ENCODE peak calls at places on chromosomes 6 and 20, in seven cellular contexts. C, Z, Y, W, H, T and U are unnamed samples.
A peak's percentile ranks its signal among the peaks of the same experiment; 100 is the strongest.

GRCh38 chr6:134663800-134664535 is 285.9 kb downstream of the ALDH8A1 start:
- DNase-seq in C (no peak), Z (no peak), Y (no peak), W (no peak), H (no peak), T (no peak), U (no peak)

GRCh38 chr6:112149236-112149635 is 61.8 kb downstream of the FAM229B start:
- DNase-seq in C (no peak), Z (no peak), Y (no peak), W (no peak), H (no peak), T (no peak), U (peak; percentile 64)

GRCh38 chr6:135627092-135627715 is 129.7 kb upstream of the AHI1 start:
- DNase-seq in C (no peak), Z (no peak), Y (no peak), W (no peak), H (no peak), T (no peak), U (no peak)

GRCh38 chr6:130178692-130179091 is 44.1 kb downstream of the SAMD3 start:
- DNase-seq in C (no peak), Z (no peak), Y (no peak), W (no peak), H (no peak), T (peak; percentile 68), U (no peak)

GRCh38 chr6:17311595-17312311 is 30.6 kb downstream of the RBM24 start:
- DNase-seq in C (no peak), Z (no peak), Y (no peak), W (no peak), H (no peak), T (no peak), U (no peak)

GRCh38 chr6:40353197-40353966 is 233.8 kb downstream of the LRFN2 start:
- DNase-seq in C (no peak), Z (no peak), Y (no peak), W (peak; percentile 54), H (no peak), T (no peak), U (no peak)

GRCh38 chr6:166313255-166314070 is 5.3 kb upstream of the PRR18 start:
- DNase-seq in C (no peak), Z (peak; percentile 21), Y (peak; percentile 84), W (peak; percentile 73), H (no peak), T (peak; percentile 53), U (peak; percentile 56)

GRCh38 chr20:17520583-17520982 is 10.6 kb downstream of the BFSP1 start:
- DNase-seq in C (no peak), Z (no peak), Y (no peak), W (no peak), H (no peak), T (no peak), U (peak; percentile 94)

GRCh38 chr20:10185741-10186558 is 32.7 kb upstream of the SNAP25 start:
- DNase-seq in C (no peak), Z (no peak), Y (no peak), W (no peak), H (no peak), T (no peak), U (no peak)

GRCh38 chr20:62030834-62031434 is 34.7 kb downstream of the TAF4 start:
- DNase-seq in C (no peak), Z (no peak), Y (peak; percentile 54), W (no peak), H (no peak), T (no peak), U (no peak)

GRCh38 chr20:11921326-11921725 is 3.6 kb downstream of the BTBD3 start:
- DNase-seq in C (no peak), Z (no peak), Y (no peak), W (no peak), H (no peak), T (no peak), U (no peak)

GRCh38 chr20:45450097-45450818 is 19.3 kb upstream of the WFDC2 start:
- DNase-seq in C (no peak), Z (peak; percentile 25), Y (no peak), W (peak; percentile 54), H (no peak), T (peak; percentile 31), U (peak; percentile 73)

GRCh38 chr20:11502051-11502450 is 415.6 kb upstream of the BTBD3 start:
- DNase-seq in C (no peak), Z (no peak), Y (no peak), W (no peak), H (no peak), T (no peak), U (no peak)

GRCh38 chr20:38170914-38171300 is 5.8 kb upstream of the TGM2 start:
- DNase-seq in C (no peak), Z (no peak), Y (no peak), W (no peak), H (peak; percentile 69), T (no peak), U (no peak)

GRCh38 chr6:93282521-93283031 is 136.8 kb downstream of the EPHA7 start:
- DNase-seq in C (no peak), Z (no peak), Y (peak; percentile 51), W (no peak), H (no peak), T (no peak), U (no peak)

GRCh38 chr6:168791916-168792315 is 350.9 kb downstream of the SMOC2 start:
- DNase-seq in C (no peak), Z (no peak), Y (no peak), W (no peak), H (no peak), T (no peak), U (no peak)

GRCh38 chr6:28978959-28979561 is 26.1 kb downstream of the ZNF311 start:
- DNase-seq in C (no peak), Z (no peak), Y (no peak), W (no peak), H (no peak), T (no peak), U (no peak)

GRCh38 chr20:57266251-57267157 is at the start of gene BMP7:
- DNase-seq in C (no peak), Z (no peak), Y (no peak), W (peak; percentile 72), H (no peak), T (no peak), U (peak; percentile 60)

GRCh38 chr20:56088381-56088780 is 83.1 kb upstream of the CBLN4 start:
- DNase-seq in C (no peak), Z (no peak), Y (no peak), W (no peak), H (no peak), T (no peak), U (no peak)

GRCh38 chr6:88120635-88121034 is 45.5 kb downstream of the CNR1 start:
- DNase-seq in C (no peak), Z (no peak), Y (no peak), W (no peak), H (no peak), T (no peak), U (no peak)

GRCh38 chr6:37021356-37022129 is 16.1 kb downstream of the FGD2 start:
- DNase-seq in C (no peak), Z (no peak), Y (no peak), W (peak; percentile 42), H (no peak), T (no peak), U (peak; percentile 43)

GRCh38 chr20:45796336-45797070 is 4.7 kb downstream of the DNTTIP1 start:
- DNase-seq in C (no peak), Z (no peak), Y (no peak), W (no peak), H (no peak), T (no peak), U (no peak)

GRCh38 chr6:154461348-154461747 is 49.1 kb downstream of the CNKSR3 start:
- DNase-seq in C (no peak), Z (no peak), Y (no peak), W (no peak), H (no peak), T (no peak), U (no peak)
- H3K4me1 ChIP-seq in C (no peaks in the 10 kb centered on the region), Z (peaks cover 28% of the 10 kb centered on the region), Y (no peaks in the 10 kb centered on the region), W (peaks cover 11% of the 10 kb centered on the region), H (peaks cover 27% of the 10 kb centered on the region), T (peaks cover 38% of the 10 kb centered on the region), U (peaks cover 17% of the 10 kb centered on the region)

GRCh38 chr6:1390071-1390804 is 862 bp downstream of the FOXF2 start:
- DNase-seq in C (no peak), Z (no peak), Y (no peak), W (peak; percentile 67), H (no peak), T (no peak), U (peak; percentile 49)
- H3K4me3 ChIP-seq in C (no peak overlapping the region), Z (peak overlapping the region; percentile 54), Y (peak overlapping the region; percentile 38), W (peak overlapping the region; percentile 47), H (peak overlapping the region; percentile 43), T (no peak overlapping the region), U (peak overlapping the region; percentile 38)

GRCh38 chr6:169933839-169934698 is 182.6 kb downstream of the ERMARD start:
- DNase-seq in C (peak; percentile 56), Z (peak; percentile 14), Y (peak; percentile 77), W (no peak), H (no peak), T (no peak), U (no peak)

GRCh38 chr6:169936355-169936975 is 185.0 kb downstream of the ERMARD start:
- DNase-seq in C (no peak), Z (no peak), Y (no peak), W (no peak), H (no peak), T (no peak), U (no peak)

GRCh38 chr6:169934699-169935347 is 183.4 kb downstream of the ERMARD start:
- DNase-seq in C (no peak), Z (no peak), Y (no peak), W (no peak), H (no peak), T (no peak), U (no peak)

GRCh38 chr6:169935861-169936260 is 184.4 kb downstream of the ERMARD start:
- DNase-seq in C (no peak), Z (no peak), Y (no peak), W (no peak), H (no peak), T (no peak), U (no peak)

GRCh38 chr6:169935348-169935718 is 183.9 kb downstream of the ERMARD start:
- DNase-seq in C (no peak), Z (no peak), Y (no peak), W (no peak), H (no peak), T (no peak), U (no peak)
- H3K4me1 ChIP-seq in C (peaks cover 20% of the 10 kb centered on the region), Z (peaks cover 24% of the 10 kb centered on the region), Y (no peaks in the 10 kb centered on the region), W (no peaks in the 10 kb centered on the region), H (no peaks in the 10 kb centered on the region), T (peaks cover 6% of the 10 kb centered on the region), U (no peaks in the 10 kb centered on the region)

DNA sequence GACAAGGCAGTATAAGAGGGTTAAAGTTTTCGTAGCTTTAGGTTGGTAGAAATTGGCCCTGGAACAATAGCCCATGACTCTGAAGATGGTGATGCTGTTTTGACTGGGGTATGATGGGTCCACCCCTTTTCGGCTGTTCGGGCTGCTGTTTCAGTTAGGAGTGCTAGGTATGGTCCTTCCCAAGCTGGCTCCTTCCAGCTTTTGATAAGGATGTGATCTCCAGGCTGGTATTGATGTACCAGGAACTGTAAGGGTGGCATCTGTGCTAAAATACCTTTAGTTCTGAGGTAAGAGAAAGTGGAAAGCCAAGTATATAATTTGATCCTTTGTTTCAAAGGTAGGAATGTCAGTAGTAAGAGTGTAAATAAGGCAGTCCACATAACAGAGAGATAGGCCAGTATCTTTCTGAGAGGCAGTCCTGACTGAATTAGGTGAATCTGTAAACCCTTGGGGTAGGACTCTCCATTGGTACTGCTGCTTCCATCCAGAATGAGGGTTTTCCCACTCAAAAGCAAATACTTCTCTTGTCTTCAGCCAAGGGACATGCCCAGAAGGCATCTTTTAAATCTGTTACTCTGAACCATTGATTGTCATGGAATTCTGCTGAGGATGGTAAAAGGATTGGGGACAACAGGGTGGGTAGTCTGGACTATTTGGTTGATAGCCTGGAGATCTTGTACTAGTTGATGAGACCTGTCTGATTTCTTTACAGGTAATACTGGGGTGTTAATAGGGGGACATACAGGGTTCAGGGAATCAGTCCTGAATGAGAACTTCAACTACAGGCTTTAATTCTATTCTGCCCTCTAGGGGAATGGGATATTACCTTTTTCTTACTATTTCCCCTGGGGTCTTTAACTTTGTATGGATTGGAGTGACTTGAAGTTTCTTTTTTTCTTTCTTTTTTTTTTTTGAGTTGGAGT is 6.1 kb upstream of the ZNFX1 start:
- DNase-seq in C (no peak), Z (no peak), Y (no peak), W (no peak), H (no peak), T (no peak), U (peak; percentile 32)
- H3K4me3 ChIP-seq in C (no peak overlapping the region), Z (no peak overlapping the region), Y (peak overlapping the region; percentile 83), W (no peak overlapping the region), H (no peak overlapping the region), T (no peak overlapping the region), U (peak overlapping the region; percentile 81)